ENCODE peak calls at places on chromosomes 12 and 14, in nine cellular contexts. One of them, this sample, is unnamed.

GRCh38 chr12:3273409-3273853 is 196.3 kb downstream of the TSPAN9 start:
- DNase-seq in activated CD4-positive, alpha-beta T cell treated with anti-CD3 and anti-CD28 coated beads, Interleukin-2, amount 10 ng/mL, durations not matched to agents 7 days and 5 days: no peak
- DNase-seq in endothelial cell: no peak
- DNase-seq in ACHN: peak
- DNase-seq in C1 segment of cervical spinal cord: no peak
- DNase-seq in cardiac muscle cell: no peak
- DNase-seq in GM23248: peak
- DNase-seq in esophagus squamous epithelium: no peak
- DNase-seq in COLO829: no peak
- DNase-seq in this sample: no peak

GRCh38 chr14:100341301-100342031 is 18.3 kb downstream of the SLC25A47 start:
- DNase-seq in activated CD4-positive, alpha-beta T cell treated with anti-CD3 and anti-CD28 coated beads, Interleukin-2, amount 10 ng/mL, durations not matched to agents 7 days and 5 days: no peak
- DNase-seq in endothelial cell: no peak
- DNase-seq in ACHN: peak
- DNase-seq in C1 segment of cervical spinal cord: no peak
- DNase-seq in cardiac muscle cell: no peak
- DNase-seq in GM23248: peak
- DNase-seq in esophagus squamous epithelium: no peak
- DNase-seq in COLO829: peak
- DNase-seq in this sample: no peak

GRCh38 chr12:119020377-119021360 is 39.3 kb downstream of the SRRM4 start:
- DNase-seq in activated CD4-positive, alpha-beta T cell treated with anti-CD3 and anti-CD28 coated beads, Interleukin-2, amount 10 ng/mL, durations not matched to agents 7 days and 5 days: peak
- DNase-seq in endothelial cell: peak
- DNase-seq in ACHN: peak
- DNase-seq in C1 segment of cervical spinal cord: no peak
- DNase-seq in cardiac muscle cell: peak
- DNase-seq in GM23248: peak
- DNase-seq in esophagus squamous epithelium: no peak
- DNase-seq in COLO829: peak
- DNase-seq in this sample: peak

GRCh38 chr14:92960706-92961566 is 38.0 kb downstream of the CHGA start:
- DNase-seq in activated CD4-positive, alpha-beta T cell treated with anti-CD3 and anti-CD28 coated beads, Interleukin-2, amount 10 ng/mL, durations not matched to agents 7 days and 5 days: no peak
- DNase-seq in endothelial cell: no peak
- DNase-seq in ACHN: peak
- DNase-seq in C1 segment of cervical spinal cord: no peak
- DNase-seq in cardiac muscle cell: no peak
- DNase-seq in GM23248: peak
- DNase-seq in esophagus squamous epithelium: no peak
- DNase-seq in COLO829: peak
- DNase-seq in this sample: no peak

GRCh38 chr14:36174767-36175424 is 1.6 kb downstream of the PTCSC3 start:
- DNase-seq in activated CD4-positive, alpha-beta T cell treated with anti-CD3 and anti-CD28 coated beads, Interleukin-2, amount 10 ng/mL, durations not matched to agents 7 days and 5 days: no peak
- DNase-seq in endothelial cell: no peak
- DNase-seq in ACHN: no peak
- DNase-seq in C1 segment of cervical spinal cord: no peak
- DNase-seq in cardiac muscle cell: no peak
- DNase-seq in GM23248: no peak
- DNase-seq in esophagus squamous epithelium: no peak
- DNase-seq in COLO829: no peak
- DNase-seq in this sample: no peak

GRCh38 chr12:27505124-27505523 is 18.9 kb upstream of the PPFIBP1 start:
- DNase-seq in activated CD4-positive, alpha-beta T cell treated with anti-CD3 and anti-CD28 coated beads, Interleukin-2, amount 10 ng/mL, durations not matched to agents 7 days and 5 days: no peak
- DNase-seq in endothelial cell: no peak
- DNase-seq in ACHN: no peak
- DNase-seq in C1 segment of cervical spinal cord: no peak
- DNase-seq in cardiac muscle cell: no peak
- DNase-seq in GM23248: peak
- DNase-seq in esophagus squamous epithelium: no peak
- DNase-seq in COLO829: no peak
- DNase-seq in this sample: no peak

GRCh38 chr12:12159988-12160387 is 89.2 kb downstream of the BCL2L14 start:
- DNase-seq in activated CD4-positive, alpha-beta T cell treated with anti-CD3 and anti-CD28 coated beads, Interleukin-2, amount 10 ng/mL, durations not matched to agents 7 days and 5 days: no peak
- DNase-seq in endothelial cell: no peak
- DNase-seq in ACHN: no peak
- DNase-seq in C1 segment of cervical spinal cord: no peak
- DNase-seq in cardiac muscle cell: no peak
- DNase-seq in GM23248: peak
- DNase-seq in esophagus squamous epithelium: no peak
- DNase-seq in COLO829: no peak
- DNase-seq in this sample: no peak

GRCh38 chr12:132827763-132828703 is 636 bp downstream of the GOLGA3 start:
- DNase-seq in activated CD4-positive, alpha-beta T cell treated with anti-CD3 and anti-CD28 coated beads, Interleukin-2, amount 10 ng/mL, durations not matched to agents 7 days and 5 days: peak
- DNase-seq in endothelial cell: peak
- DNase-seq in ACHN: peak
- DNase-seq in C1 segment of cervical spinal cord: no peak
- DNase-seq in cardiac muscle cell: peak
- DNase-seq in GM23248: peak
- DNase-seq in esophagus squamous epithelium: no peak
- DNase-seq in COLO829: peak
- DNase-seq in this sample: peak

GRCh38 chr14:91980157-91980556 is 32.7 kb upstream of the FBLN5 start:
- DNase-seq in activated CD4-positive, alpha-beta T cell treated with anti-CD3 and anti-CD28 coated beads, Interleukin-2, amount 10 ng/mL, durations not matched to agents 7 days and 5 days: no peak
- DNase-seq in endothelial cell: no peak
- DNase-seq in ACHN: peak
- DNase-seq in C1 segment of cervical spinal cord: no peak
- DNase-seq in cardiac muscle cell: no peak
- DNase-seq in GM23248: peak
- DNase-seq in esophagus squamous epithelium: no peak
- DNase-seq in COLO829: peak
- DNase-seq in this sample: no peak

GRCh38 chr12:113403435-113404415 is at the start of gene SDS:
- DNase-seq in activated CD4-positive, alpha-beta T cell treated with anti-CD3 and anti-CD28 coated beads, Interleukin-2, amount 10 ng/mL, durations not matched to agents 7 days and 5 days: no peak
- DNase-seq in endothelial cell: no peak
- DNase-seq in ACHN: no peak
- DNase-seq in C1 segment of cervical spinal cord: peak
- DNase-seq in cardiac muscle cell: no peak
- DNase-seq in GM23248: no peak
- DNase-seq in esophagus squamous epithelium: no peak
- DNase-seq in COLO829: no peak
- DNase-seq in this sample: peak

GRCh38 chr14:95140060-95140858 is 17.1 kb downstream of the DICER1 start:
- DNase-seq in activated CD4-positive, alpha-beta T cell treated with anti-CD3 and anti-CD28 coated beads, Interleukin-2, amount 10 ng/mL, durations not matched to agents 7 days and 5 days: no peak
- DNase-seq in endothelial cell: no peak
- DNase-seq in ACHN: no peak
- DNase-seq in C1 segment of cervical spinal cord: no peak
- DNase-seq in cardiac muscle cell: no peak
- DNase-seq in GM23248: peak
- DNase-seq in esophagus squamous epithelium: no peak
- DNase-seq in COLO829: no peak
- DNase-seq in this sample: no peak

GRCh38 chr12:31016057-31016456 is 57.6 kb upstream of the DDX11 start:
- DNase-seq in activated CD4-positive, alpha-beta T cell treated with anti-CD3 and anti-CD28 coated beads, Interleukin-2, amount 10 ng/mL, durations not matched to agents 7 days and 5 days: no peak
- DNase-seq in endothelial cell: no peak
- DNase-seq in ACHN: no peak
- DNase-seq in C1 segment of cervical spinal cord: no peak
- DNase-seq in cardiac muscle cell: no peak
- DNase-seq in GM23248: no peak
- DNase-seq in esophagus squamous epithelium: no peak
- DNase-seq in COLO829: no peak
- DNase-seq in this sample: no peak

GRCh38 chr14:78297843-78298242 is 127.7 kb downstream of the NRXN3 start:
- DNase-seq in activated CD4-positive, alpha-beta T cell treated with anti-CD3 and anti-CD28 coated beads, Interleukin-2, amount 10 ng/mL, durations not matched to agents 7 days and 5 days: no peak
- DNase-seq in endothelial cell: no peak
- DNase-seq in ACHN: no peak
- DNase-seq in C1 segment of cervical spinal cord: no peak
- DNase-seq in cardiac muscle cell: no peak
- DNase-seq in GM23248: no peak
- DNase-seq in esophagus squamous epithelium: no peak
- DNase-seq in COLO829: no peak
- DNase-seq in this sample: no peak

GRCh38 chr12:42484996-42485395 is 104.5 kb downstream of the PRICKLE1 start:
- DNase-seq in activated CD4-positive, alpha-beta T cell treated with anti-CD3 and anti-CD28 coated beads, Interleukin-2, amount 10 ng/mL, durations not matched to agents 7 days and 5 days: no peak
- DNase-seq in endothelial cell: no peak
- DNase-seq in ACHN: no peak
- DNase-seq in C1 segment of cervical spinal cord: no peak
- DNase-seq in cardiac muscle cell: peak
- DNase-seq in GM23248: no peak
- DNase-seq in esophagus squamous epithelium: no peak
- DNase-seq in COLO829: peak
- DNase-seq in this sample: no peak

GRCh38 chr12:10220398-10221077 is 7.9 kb downstream of the GABARAPL1 start:
- DNase-seq in activated CD4-positive, alpha-beta T cell treated with anti-CD3 and anti-CD28 coated beads, Interleukin-2, amount 10 ng/mL, durations not matched to agents 7 days and 5 days: no peak
- DNase-seq in endothelial cell: no peak
- DNase-seq in ACHN: no peak
- DNase-seq in C1 segment of cervical spinal cord: no peak
- DNase-seq in cardiac muscle cell: no peak
- DNase-seq in GM23248: peak
- DNase-seq in esophagus squamous epithelium: no peak
- DNase-seq in COLO829: no peak
- DNase-seq in this sample: peak

GRCh38 chr14:59213368-59214315 is 25.2 kb downstream of the DAAM1 start:
- DNase-seq in activated CD4-positive, alpha-beta T cell treated with anti-CD3 and anti-CD28 coated beads, Interleukin-2, amount 10 ng/mL, durations not matched to agents 7 days and 5 days: no peak
- DNase-seq in endothelial cell: no peak
- DNase-seq in ACHN: no peak
- DNase-seq in C1 segment of cervical spinal cord: no peak
- DNase-seq in cardiac muscle cell: no peak
- DNase-seq in GM23248: no peak
- DNase-seq in esophagus squamous epithelium: no peak
- DNase-seq in COLO829: no peak
- DNase-seq in this sample: no peak

GRCh38 chr14:83991666-83992065 is 1538.3 kb upstream of the FLRT2 start:
- DNase-seq in activated CD4-positive, alpha-beta T cell treated with anti-CD3 and anti-CD28 coated beads, Interleukin-2, amount 10 ng/mL, durations not matched to agents 7 days and 5 days: no peak
- DNase-seq in endothelial cell: no peak
- DNase-seq in ACHN: no peak
- DNase-seq in C1 segment of cervical spinal cord: no peak
- DNase-seq in cardiac muscle cell: no peak
- DNase-seq in GM23248: no peak
- DNase-seq in esophagus squamous epithelium: no peak
- DNase-seq in COLO829: no peak
- DNase-seq in this sample: no peak

GRCh38 chr12:31834158-31834557 is 105.3 kb upstream of the AMN1 start:
- DNase-seq in activated CD4-positive, alpha-beta T cell treated with anti-CD3 and anti-CD28 coated beads, Interleukin-2, amount 10 ng/mL, durations not matched to agents 7 days and 5 days: no peak
- DNase-seq in endothelial cell: no peak
- DNase-seq in ACHN: no peak
- DNase-seq in C1 segment of cervical spinal cord: no peak
- DNase-seq in cardiac muscle cell: no peak
- DNase-seq in GM23248: no peak
- DNase-seq in esophagus squamous epithelium: no peak
- DNase-seq in COLO829: no peak
- DNase-seq in this sample: no peak

GRCh38 chr14:100537701-100538565 is 49.3 kb downstream of the BEGAIN start:
- DNase-seq in activated CD4-positive, alpha-beta T cell treated with anti-CD3 and anti-CD28 coated beads, Interleukin-2, amount 10 ng/mL, durations not matched to agents 7 days and 5 days: no peak
- DNase-seq in endothelial cell: no peak
- DNase-seq in ACHN: no peak
- DNase-seq in C1 segment of cervical spinal cord: no peak
- DNase-seq in cardiac muscle cell: no peak
- DNase-seq in GM23248: no peak
- DNase-seq in esophagus squamous epithelium: no peak
- DNase-seq in COLO829: peak
- DNase-seq in this sample: no peak

GRCh38 chr14:33646692-33647260 is 304.1 kb downstream of the EGLN3 start:
- DNase-seq in activated CD4-positive, alpha-beta T cell treated with anti-CD3 and anti-CD28 coated beads, Interleukin-2, amount 10 ng/mL, durations not matched to agents 7 days and 5 days: no peak
- DNase-seq in endothelial cell: no peak
- DNase-seq in ACHN: peak
- DNase-seq in C1 segment of cervical spinal cord: no peak
- DNase-seq in cardiac muscle cell: no peak
- DNase-seq in GM23248: peak
- DNase-seq in esophagus squamous epithelium: no peak
- DNase-seq in COLO829: no peak
- DNase-seq in this sample: no peak

GRCh38 chr12:34219046-34219770 is 196.9 kb downstream of the ALG10 start:
- DNase-seq in activated CD4-positive, alpha-beta T cell treated with anti-CD3 and anti-CD28 coated beads, Interleukin-2, amount 10 ng/mL, durations not matched to agents 7 days and 5 days: peak
- DNase-seq in endothelial cell: no peak
- DNase-seq in ACHN: no peak
- DNase-seq in C1 segment of cervical spinal cord: no peak
- DNase-seq in cardiac muscle cell: no peak
- DNase-seq in GM23248: no peak
- DNase-seq in esophagus squamous epithelium: no peak
- DNase-seq in COLO829: no peak
- DNase-seq in this sample: no peak

GRCh38 chr12:105334568-105334967 is 4.1 kb downstream of the C12orf75 start:
- DNase-seq in activated CD4-positive, alpha-beta T cell treated with anti-CD3 and anti-CD28 coated beads, Interleukin-2, amount 10 ng/mL, durations not matched to agents 7 days and 5 days: no peak
- DNase-seq in endothelial cell: no peak
- DNase-seq in ACHN: peak
- DNase-seq in C1 segment of cervical spinal cord: no peak
- DNase-seq in cardiac muscle cell: no peak
- DNase-seq in GM23248: peak
- DNase-seq in esophagus squamous epithelium: no peak
- DNase-seq in COLO829: no peak
- DNase-seq in this sample: no peak

This sample was measured in G401.